ENCODE peak calls at places on chromosomes 2 and 18, in four cellular contexts. X is CD8-positive, alpha-beta T cell; Y is aorta; N is CD4-positive, alpha-beta T cell. C is an unnamed sample.

GRCh38 chr2:74902281-74902860 is 56.1 kb upstream of the POLE4 start:
- DNase-seq in N (no peak), Y (no peak), X (no peak), C (no peak)

GRCh38 chr18:49744395-49744987 is 68.8 kb downstream of the ACAA2 start:
- DNase-seq in Y (no peak), X (no peak), N (no peak), C (no peak)

GRCh38 chr2:147511491-147511948 is 333.3 kb upstream of the ACVR2A start:
- DNase-seq in Y (peak), X (no peak), N (peak), C (no peak)

GRCh38 chr18:75033516-75033915 is 175.4 kb downstream of the PTGR3 start:
- DNase-seq in Y (no peak), N (no peak), X (no peak), C (no peak)

GRCh38 chr2:224847961-224848850 is 132.0 kb upstream of the CCDC195 start:
- DNase-seq in Y (peak), X (no peak), N (no peak), C (no peak)

GRCh38 chr2:225355788-225356187 is 43.7 kb upstream of the NYAP2 start:
- DNase-seq in Y (no peak), N (no peak), X (no peak), C (no peak)

GRCh38 chr2:181178823-181179412 is 198.5 kb downstream of the UBE2E3 start:
- DNase-seq in N (no peak), X (peak), Y (no peak), C (no peak)

GRCh38 chr2:109454304-109454703 is 159.5 kb downstream of the SEPTIN10 start:
- DNase-seq in Y (peak), N (no peak), X (no peak), C (no peak)

GRCh38 chr2:222242532-222242931 is 56.3 kb downstream of the PAX3 start:
- DNase-seq in N (no peak), Y (no peak), X (no peak), C (no peak)

GRCh38 chr2:102062802-102063201 is 71.0 kb downstream of the IL1R2 start:
- DNase-seq in Y (no peak), X (no peak), N (no peak), C (no peak)

DNA sequence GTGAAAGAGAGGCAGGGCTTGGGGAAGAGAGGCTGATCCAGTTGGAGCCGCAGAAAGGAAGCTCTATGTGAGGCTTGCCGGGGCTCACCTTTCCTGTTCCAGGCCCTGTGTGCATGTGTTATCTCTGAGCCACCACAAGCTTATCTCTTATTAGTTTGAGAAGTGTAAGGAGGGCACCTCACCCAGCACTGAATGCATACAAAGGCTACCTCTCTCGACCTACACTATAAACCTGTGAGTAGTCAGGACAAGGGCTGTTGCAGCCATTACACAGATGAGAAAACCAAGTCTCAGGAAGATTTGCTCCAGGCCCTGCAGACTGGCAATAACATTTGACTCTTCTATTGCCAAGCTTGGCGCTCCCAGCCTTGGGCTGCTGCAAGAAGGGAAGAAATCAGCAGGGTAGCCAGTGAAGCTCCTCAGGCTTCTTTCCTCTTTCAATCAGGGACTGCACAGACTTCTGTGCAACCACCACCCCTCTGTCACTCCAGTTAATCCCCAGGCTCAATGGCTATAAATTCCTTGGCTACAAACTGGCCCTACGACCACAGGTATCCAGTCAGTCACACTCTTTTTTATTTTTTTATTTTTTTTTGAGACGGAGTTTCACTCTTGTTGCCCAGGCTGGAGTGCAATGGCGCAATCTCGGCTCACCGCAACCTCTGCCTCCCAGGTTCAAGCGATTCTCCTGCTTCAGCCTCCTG is 73.8 kb downstream of the CLHC1 start:
- DNase-seq in Y (no peak), X (no peak), N (no peak), C (no peak)
- H3K27ac ChIP-seq in Y (no peak), X (no peak), N (no peak), C (no peak)

DNA sequence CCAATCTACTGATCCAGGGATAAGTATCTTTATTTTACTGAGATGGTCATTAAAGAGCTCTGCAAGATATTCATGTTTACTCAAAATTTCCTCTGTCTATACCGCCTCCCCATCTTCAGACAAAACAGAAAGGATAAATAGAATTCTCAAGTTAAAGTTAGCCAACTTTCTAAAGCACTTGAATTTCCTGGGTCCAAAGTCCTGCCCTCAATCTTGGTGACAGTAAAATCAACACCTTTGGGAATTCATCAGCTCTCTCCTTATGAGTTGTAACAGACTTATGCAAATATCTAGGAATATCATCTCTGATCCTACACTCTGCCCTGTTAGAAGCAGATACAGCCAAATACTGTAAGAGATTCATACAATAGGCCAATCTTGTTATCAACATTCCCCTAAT is 122.5 kb upstream of the HAAO start:
- DNase-seq in Y (no peak), N (no peak), X (no peak), C (no peak)
- H3K27ac ChIP-seq in Y (no peak), N (no peak), X (no peak), C (no peak)

DNA sequence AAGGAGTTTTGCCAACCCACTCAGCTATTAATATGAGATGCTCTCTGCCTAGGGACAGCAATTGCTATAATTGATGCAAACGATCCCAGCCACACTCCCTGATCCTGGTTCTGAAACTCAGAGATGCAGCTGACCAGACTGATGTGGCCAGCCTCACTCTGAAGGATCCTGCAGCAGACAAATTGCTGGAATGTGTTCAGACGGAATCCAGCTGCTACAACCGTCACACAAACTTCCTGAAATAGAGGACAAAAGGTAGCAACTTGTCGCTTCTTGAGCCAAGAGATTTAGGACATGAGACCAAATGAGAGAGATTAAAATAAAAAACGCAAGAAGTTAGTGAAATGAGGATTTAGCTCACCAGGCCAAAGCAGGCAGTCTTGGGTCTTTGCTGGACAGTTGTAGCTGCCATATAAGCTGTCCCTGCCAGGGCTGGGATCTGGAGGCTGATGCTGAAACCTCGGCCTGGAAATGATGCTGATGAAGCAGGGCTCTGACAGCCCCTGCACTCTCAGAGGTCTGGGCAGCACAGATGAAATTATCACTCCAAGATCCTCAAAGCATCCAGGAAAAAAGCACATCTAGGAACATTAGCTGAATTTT is 8.3 kb upstream of the YWHAQ start:
- DNase-seq in Y (no peak), X (no peak), N (no peak), C (no peak)
- H3K27ac ChIP-seq in Y (no peak), X (no peak), N (no peak), C (peak)

GRCh38 chr2:174836345-174836999 is 72.2 kb upstream of the CHRNA1 start:
- DNase-seq in Y (no peak), N (no peak), X (no peak), C (no peak)
- H3K27ac ChIP-seq in Y (no peak), N (no peak), X (no peak), C (no peak)

GRCh38 chr2:96150791-96151594 is 5.8 kb upstream of the DUSP2 start:
- DNase-seq in N (no peak), X (no peak), Y (peak), C (no peak)

GRCh38 chr2:96148410-96149217 is 3.4 kb upstream of the DUSP2 start:
- DNase-seq in N (peak), Y (peak), X (peak), C (no peak)

GRCh38 chr2:96147593-96148201 is 2.5 kb upstream of the DUSP2 start:
- DNase-seq in Y (peak), X (no peak), N (no peak), C (no peak)

GRCh38 chr2:96151595-96152300 is 6.5 kb upstream of the DUSP2 start:
- DNase-seq in Y (peak), X (no peak), N (no peak), C (no peak)

DNA sequence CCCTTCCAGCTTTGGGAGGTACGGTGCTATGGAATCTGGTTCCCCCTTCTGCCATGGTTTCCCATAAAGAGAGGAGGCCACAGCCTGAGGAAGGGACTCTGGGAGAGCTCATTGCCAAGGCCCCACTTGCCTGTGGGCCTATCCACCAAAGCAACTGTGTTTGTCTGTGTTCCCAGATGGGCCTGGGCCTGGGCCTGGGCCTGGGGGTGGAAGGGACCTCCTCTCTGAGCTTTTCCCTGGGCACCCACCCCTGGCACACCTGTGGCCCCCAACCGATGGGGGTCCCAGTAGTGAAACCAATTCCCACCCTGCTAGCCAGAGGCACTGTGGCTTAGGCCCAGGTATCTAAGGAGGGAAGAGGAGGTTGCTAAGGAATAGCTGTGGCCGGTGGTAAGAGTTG is 4.8 kb upstream of the DUSP2 start:
- DNase-seq in X (no peak), N (no peak), Y (peak), C (no peak)
- H3K27ac ChIP-seq in X (no peak), N (peak), Y (no peak), C (no peak)

GRCh38 chr18:7626922-7627440 is 59.9 kb downstream of the PTPRM start:
- DNase-seq in Y (no peak), X (no peak), N (no peak), C (no peak)

GRCh38 chr18:7626175-7626921 is 59.2 kb downstream of the PTPRM start:
- DNase-seq in X (no peak), N (no peak), Y (no peak), C (no peak)

GRCh38 chr18:7619676-7620075 is 52.6 kb downstream of the PTPRM start:
- DNase-seq in Y (no peak), X (no peak), N (no peak), C (no peak)

GRCh38 chr18:7624697-7625096 is 57.6 kb downstream of the PTPRM start:
- DNase-seq in X (no peak), Y (no peak), N (no peak), C (no peak)

DNA sequence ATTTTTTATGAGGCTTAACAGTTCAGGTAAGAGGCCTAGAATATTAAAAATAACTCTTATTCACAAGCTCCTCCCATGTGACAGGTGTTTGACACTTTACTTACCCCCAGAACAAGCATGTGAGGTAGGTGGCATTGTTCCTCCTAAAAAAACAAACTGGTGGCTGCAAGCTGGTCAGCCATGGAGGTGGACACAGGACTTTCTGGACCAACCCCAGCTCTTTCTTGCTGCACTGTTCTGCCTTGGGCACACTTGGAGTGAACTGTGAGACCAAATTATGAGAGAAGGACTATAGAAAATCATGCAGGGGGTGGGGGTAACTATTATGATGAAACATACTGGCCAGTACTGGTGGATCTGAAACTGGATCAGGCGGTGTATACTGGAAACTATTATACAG is 56.6 kb downstream of the PTPRM start:
- DNase-seq in Y (no peak), N (no peak), X (no peak), C (no peak)
- H3K27ac ChIP-seq in Y (no peak), N (no peak), X (no peak), C (no peak)

GRCh38 chr2:7022956-7023467 is 105.8 kb downstream of the RNF144A start:
- DNase-seq in X (no peak), Y (no peak), N (no peak), C (no peak)

GRCh38 chr2:7023542-7023941 is 106.3 kb downstream of the RNF144A start:
- DNase-seq in Y (no peak), X (no peak), N (no peak), C (no peak)

GRCh38 chr2:7025098-7025497 is 107.9 kb downstream of the RNF144A start:
- DNase-seq in Y (no peak), X (no peak), N (no peak), C (no peak)

GRCh38 chr2:7022486-7022885 is 105.3 kb downstream of the RNF144A start:
- DNase-seq in Y (no peak), X (no peak), N (no peak), C (no peak)

DNA sequence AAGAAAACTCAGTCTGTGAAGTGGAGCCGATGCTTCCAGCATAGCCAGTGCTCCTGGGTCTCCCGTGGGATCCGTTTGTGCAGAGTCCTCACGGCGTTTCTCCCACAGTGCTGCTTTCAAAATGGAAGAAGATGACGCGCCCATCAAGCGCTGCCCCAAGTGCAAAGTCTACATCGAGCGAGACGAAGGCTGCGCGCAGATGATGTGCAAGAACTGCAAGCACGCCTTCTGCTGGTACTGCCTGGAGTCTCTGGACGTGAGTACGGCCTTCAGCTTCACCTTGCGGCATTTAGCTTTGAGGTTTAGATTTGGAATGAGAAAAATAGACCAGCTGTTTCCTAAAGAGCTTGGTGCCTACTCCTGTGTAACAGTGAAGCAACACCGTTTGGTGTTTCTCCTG is 107.0 kb downstream of the RNF144A start:
- DNase-seq in X (no peak), N (no peak), Y (no peak), C (no peak)
- H3K27ac ChIP-seq in X (no peak), N (no peak), Y (no peak), C (peak)

GRCh38 chr18:30142248-30142647 is 900.3 kb downstream of the DSC3 start:
- DNase-seq in X (no peak), Y (no peak), N (no peak), C (no peak)

GRCh38 chr18:30139631-30140287 is 902.8 kb downstream of the DSC3 start:
- DNase-seq in N (no peak), Y (no peak), X (no peak), C (no peak)

DNA sequence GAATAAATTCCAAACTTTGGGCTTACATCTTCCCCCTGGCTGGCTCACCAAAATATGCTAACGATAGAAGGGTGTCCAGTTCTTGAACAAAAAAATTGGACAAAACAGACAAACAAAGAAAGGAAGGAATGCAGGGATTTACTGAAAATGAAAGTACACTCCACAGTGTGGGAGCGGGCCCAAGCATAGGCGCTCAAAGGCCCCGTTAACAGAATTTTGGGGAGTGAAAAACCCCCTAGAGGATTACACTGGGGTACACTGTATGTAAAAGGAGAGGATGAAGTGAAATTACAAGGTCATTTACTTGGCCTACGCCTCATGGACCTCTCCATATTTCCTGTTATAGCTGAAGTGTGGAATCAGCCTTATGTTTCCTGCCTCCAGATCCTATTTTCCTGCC is 899.7 kb downstream of the DSC3 start:
- DNase-seq in N (no peak), Y (no peak), X (no peak), C (no peak)
- H3K27ac ChIP-seq in N (no peak), Y (no peak), X (no peak), C (no peak)